ENCODE peak calls at places on chromosomes 2 and 18, in ten cellular contexts. One of them, this sample, is unnamed.

GRCh38 chr2:240591784-240592183 is 5.2 kb downstream of the CAPN10 start:
- DNase-seq in IMR-90: no peak
- DNase-seq in K562: no peak
- DNase-seq in H1: no peak
- DNase-seq in A549: no peak
- DNase-seq in heart left ventricle: peak; percentile 9
- DNase-seq in HepG2: no peak
- DNase-seq in prostate gland: no peak
- DNase-seq in adrenal gland: no peak
- DNase-seq in upper lobe of left lung: no peak
- DNase-seq in this sample: no peak

GRCh38 chr18:48098007-48098406 is 167.5 kb upstream of the SMAD2 start:
- DNase-seq in IMR-90: no peak
- DNase-seq in K562: no peak
- DNase-seq in H1: no peak
- DNase-seq in A549: no peak
- DNase-seq in heart left ventricle: no peak
- DNase-seq in HepG2: no peak
- DNase-seq in prostate gland: no peak
- DNase-seq in adrenal gland: no peak
- DNase-seq in upper lobe of left lung: no peak
- DNase-seq in this sample: no peak

GRCh38 chr18:63158012-63158631 is 161.4 kb downstream of the BCL2 start:
- DNase-seq in IMR-90: no peak
- DNase-seq in K562: no peak
- DNase-seq in H1: no peak
- DNase-seq in A549: no peak
- DNase-seq in heart left ventricle: no peak
- DNase-seq in HepG2: no peak
- DNase-seq in prostate gland: no peak
- DNase-seq in adrenal gland: no peak
- DNase-seq in upper lobe of left lung: no peak
- DNase-seq in this sample: no peak

GRCh38 chr18:79924814-79925655 is 26.4 kb downstream of the SLC66A2 start:
- DNase-seq in IMR-90: no peak
- DNase-seq in K562: no peak
- DNase-seq in H1: no peak
- DNase-seq in A549: no peak
- DNase-seq in heart left ventricle: peak; percentile 49
- DNase-seq in HepG2: no peak
- DNase-seq in prostate gland: no peak
- DNase-seq in adrenal gland: peak; percentile 10
- DNase-seq in upper lobe of left lung: peak; percentile 18
- DNase-seq in this sample: peak; percentile 94

GRCh38 chr2:145067631-145068030 is 547.7 kb upstream of the ZEB2 start:
- DNase-seq in IMR-90: no peak
- DNase-seq in K562: no peak
- DNase-seq in H1: no peak
- DNase-seq in A549: no peak
- DNase-seq in heart left ventricle: no peak
- DNase-seq in HepG2: no peak
- DNase-seq in prostate gland: no peak
- DNase-seq in adrenal gland: no peak
- DNase-seq in upper lobe of left lung: no peak
- DNase-seq in this sample: no peak

GRCh38 chr2:80331025-80331424 is 26.5 kb upstream of the LRRTM1 start:
- DNase-seq in IMR-90: no peak
- DNase-seq in K562: no peak
- DNase-seq in H1: no peak
- DNase-seq in A549: no peak
- DNase-seq in heart left ventricle: no peak
- DNase-seq in HepG2: no peak
- DNase-seq in prostate gland: no peak
- DNase-seq in adrenal gland: no peak
- DNase-seq in upper lobe of left lung: no peak
- DNase-seq in this sample: no peak

GRCh38 chr2:137928547-137929503 is 35.4 kb upstream of the HNMT start:
- DNase-seq in IMR-90: peak; percentile 62
- DNase-seq in K562: no peak
- DNase-seq in H1: no peak
- DNase-seq in A549: no peak
- DNase-seq in heart left ventricle: no peak
- DNase-seq in HepG2: peak; percentile 98
- DNase-seq in prostate gland: no peak
- DNase-seq in adrenal gland: no peak
- DNase-seq in upper lobe of left lung: no peak
- DNase-seq in this sample: no peak

GRCh38 chr18:8706981-8707940 is 1.9 kb downstream of the MTCL1 start:
- DNase-seq in IMR-90: peak; percentile 73
- DNase-seq in K562: no peak
- DNase-seq in H1: no peak
- DNase-seq in A549: no peak
- DNase-seq in heart left ventricle: peak; percentile 33
- DNase-seq in HepG2: no peak
- DNase-seq in prostate gland: peak; percentile 32
- DNase-seq in adrenal gland: no peak
- DNase-seq in upper lobe of left lung: no peak
- DNase-seq in this sample: peak; percentile 64

GRCh38 chr2:10370895-10371294 is 68.2 kb downstream of the HPCAL1 start:
- DNase-seq in IMR-90: no peak
- DNase-seq in K562: no peak
- DNase-seq in H1: no peak
- DNase-seq in A549: no peak
- DNase-seq in heart left ventricle: no peak
- DNase-seq in HepG2: no peak
- DNase-seq in prostate gland: no peak
- DNase-seq in adrenal gland: no peak
- DNase-seq in upper lobe of left lung: no peak
- DNase-seq in this sample: no peak

GRCh38 chr2:129252781-129253460 is 726.5 kb upstream of the RAB6C start:
- DNase-seq in IMR-90: no peak
- DNase-seq in K562: no peak
- DNase-seq in H1: no peak
- DNase-seq in A549: no peak
- DNase-seq in heart left ventricle: no peak
- DNase-seq in HepG2: no peak
- DNase-seq in prostate gland: no peak
- DNase-seq in adrenal gland: no peak
- DNase-seq in upper lobe of left lung: no peak
- DNase-seq in this sample: no peak
- H3K4me1 ChIP-seq in IMR-90: no peaks in the 10 kb centered on the region
- H3K4me1 ChIP-seq in K562: no peaks in the 10 kb centered on the region
- H3K4me1 ChIP-seq in H1: no peaks in the 10 kb centered on the region
- H3K4me1 ChIP-seq in A549: no peaks in the 10 kb centered on the region
- H3K4me1 ChIP-seq in heart left ventricle: no peaks in the 10 kb centered on the region
- H3K4me1 ChIP-seq in HepG2: no peaks in the 10 kb centered on the region
- H3K4me1 ChIP-seq in prostate gland: no peaks in the 10 kb centered on the region
- H3K4me1 ChIP-seq in adrenal gland: no peaks in the 10 kb centered on the region
- H3K4me1 ChIP-seq in upper lobe of left lung: no peaks in the 10 kb centered on the region
- H3K4me1 ChIP-seq in this sample: no peaks in the 10 kb centered on the region

DNA sequence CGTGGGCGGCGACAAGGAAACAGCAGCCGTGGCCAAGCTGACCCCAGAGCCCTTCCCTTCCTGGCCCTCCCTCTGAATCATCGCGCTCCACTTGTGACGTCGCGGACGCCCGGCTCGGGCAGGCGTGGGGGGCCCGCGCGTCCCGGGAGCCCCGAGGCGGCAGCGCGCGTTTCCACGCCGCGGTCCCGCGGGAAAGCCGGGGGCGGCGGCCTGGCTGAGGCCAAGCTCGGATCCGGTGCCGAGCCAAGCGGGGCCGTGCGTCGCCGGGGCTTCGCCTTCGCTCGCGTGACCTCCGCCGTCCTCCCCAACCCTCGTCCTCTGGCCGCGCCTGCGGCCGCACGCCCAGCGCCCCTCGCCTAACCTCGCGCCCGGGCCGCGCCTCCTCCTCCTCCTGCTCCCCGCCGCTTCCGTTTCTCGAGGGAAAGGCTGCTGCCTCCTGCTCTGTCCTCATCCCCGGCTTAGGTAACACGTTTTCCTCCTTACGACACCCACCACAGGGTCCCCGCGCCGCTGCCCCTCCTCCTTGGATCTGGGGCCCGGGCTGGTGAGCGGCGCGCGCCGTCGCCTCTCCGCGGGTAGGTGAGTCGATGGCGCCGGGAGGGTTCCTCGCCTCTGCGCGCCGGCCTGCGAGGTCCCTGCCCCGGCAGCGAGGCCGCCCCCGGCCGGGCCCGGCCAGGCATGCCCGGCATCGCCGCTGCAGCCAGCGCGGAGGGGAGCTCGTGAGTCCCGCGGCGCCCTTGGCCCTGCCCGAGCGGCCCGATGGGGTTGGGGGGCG is at the start of gene INPP1:
- DNase-seq in IMR-90: peak; percentile 65
- DNase-seq in K562: no peak
- DNase-seq in H1: no peak
- DNase-seq in A549: peak; percentile 32
- DNase-seq in heart left ventricle: peak; percentile 85
- DNase-seq in HepG2: no peak
- DNase-seq in prostate gland: peak; percentile 25
- DNase-seq in adrenal gland: peak; percentile 84
- DNase-seq in upper lobe of left lung: peak; percentile 73
- DNase-seq in this sample: peak; percentile 60
- H3K4me3 ChIP-seq in IMR-90: peak within 1 kb of the TSS; percentile 86
- H3K4me3 ChIP-seq in K562: no peak within 1 kb of the TSS
- H3K4me3 ChIP-seq in H1: peak within 1 kb of the TSS; percentile 76
- H3K4me3 ChIP-seq in A549: peak within 1 kb of the TSS; percentile 63
- H3K4me3 ChIP-seq in heart left ventricle: peak within 1 kb of the TSS; percentile 69
- H3K4me3 ChIP-seq in HepG2: peak within 1 kb of the TSS; percentile 71
- H3K4me3 ChIP-seq in prostate gland: peak within 1 kb of the TSS; percentile 66
- H3K4me3 ChIP-seq in adrenal gland: peak within 1 kb of the TSS; percentile 87
- H3K4me3 ChIP-seq in upper lobe of left lung: peak within 1 kb of the TSS; percentile 78
- H3K4me3 ChIP-seq in this sample: peak within 1 kb of the TSS; percentile 70

DNA sequence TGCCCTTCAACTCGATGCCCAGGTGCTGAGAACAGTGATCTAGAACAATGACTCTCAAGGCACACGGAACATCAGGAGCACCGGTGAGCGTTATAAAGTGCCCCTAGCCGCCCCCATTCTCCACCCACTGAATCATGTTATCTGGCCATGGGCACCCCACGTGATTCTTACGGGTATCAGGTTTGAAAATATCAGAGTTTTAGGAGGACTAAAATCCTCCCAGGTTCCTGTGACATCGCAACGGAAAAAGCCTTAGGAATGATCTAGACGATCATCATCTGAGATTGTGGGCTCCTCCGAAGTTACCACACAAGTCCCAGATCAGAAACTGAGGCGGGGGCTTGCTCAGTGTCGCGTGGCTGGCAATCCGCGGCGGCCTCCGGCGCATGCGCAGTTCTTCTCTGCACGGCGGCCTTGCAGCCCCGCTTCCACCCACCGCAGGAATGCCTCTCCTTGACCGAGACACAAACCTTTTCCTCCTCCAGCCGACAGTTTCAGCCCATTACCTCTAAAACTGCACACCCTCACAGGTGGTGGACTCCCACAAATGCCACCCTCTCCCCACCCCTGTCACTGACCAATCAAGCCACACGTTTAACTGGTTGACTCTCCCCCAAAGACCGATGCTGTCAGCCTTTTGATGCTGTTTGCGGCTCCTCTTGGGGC is 5.8 kb upstream of the MRPL33 start:
- DNase-seq in IMR-90: no peak
- DNase-seq in K562: peak; percentile 54
- DNase-seq in H1: no peak
- DNase-seq in A549: no peak
- DNase-seq in heart left ventricle: peak; percentile 62
- DNase-seq in HepG2: no peak
- DNase-seq in prostate gland: peak; percentile 18
- DNase-seq in adrenal gland: peak; percentile 74
- DNase-seq in upper lobe of left lung: peak; percentile 81
- DNase-seq in this sample: peak; percentile 86
- TF ChIP-seq POLR2A in IMR-90: no peak
- TF ChIP-seq POLR2A in K562: peak; percentile 37
- TF ChIP-seq POLR2A in H1: no peak
- TF ChIP-seq POLR2A in A549: no peak
- TF ChIP-seq POLR2A in heart left ventricle: no peak
- TF ChIP-seq POLR2A in HepG2: peak; percentile 17
- TF ChIP-seq POLR2A in prostate gland: no peak
- TF ChIP-seq POLR2A in adrenal gland: peak; percentile 36
- TF ChIP-seq POLR2A in upper lobe of left lung: no peak
- TF ChIP-seq POLR2A in this sample: peak; percentile 68

DNA sequence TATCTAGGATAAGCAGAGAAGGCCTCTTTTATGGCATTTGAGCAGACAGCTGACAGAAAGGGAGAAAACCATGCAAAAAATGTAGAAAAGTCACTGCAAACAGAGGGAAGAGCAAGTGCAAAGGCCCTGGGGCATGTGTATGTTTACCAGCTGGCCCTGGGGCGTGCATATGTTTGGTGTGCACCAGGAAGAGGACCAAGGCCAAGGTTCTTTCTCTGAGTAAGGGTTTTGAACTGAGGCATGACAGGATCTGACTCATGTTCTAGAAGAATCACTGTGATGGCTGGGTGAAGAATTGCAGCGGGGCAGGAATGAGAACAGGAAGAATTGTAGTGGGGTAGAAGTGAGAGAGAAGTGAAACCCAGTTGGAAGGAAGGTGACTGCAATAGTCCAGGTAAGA is 69.6 kb downstream of the STEAP3 start:
- DNase-seq in IMR-90: peak; percentile 16
- DNase-seq in K562: no peak
- DNase-seq in H1: no peak
- DNase-seq in A549: no peak
- DNase-seq in heart left ventricle: no peak
- DNase-seq in HepG2: no peak
- DNase-seq in prostate gland: no peak
- DNase-seq in adrenal gland: peak; percentile 34
- DNase-seq in upper lobe of left lung: no peak
- DNase-seq in this sample: no peak
- H3K4me1 ChIP-seq in IMR-90: no peaks in the 10 kb centered on the region
- H3K4me1 ChIP-seq in K562: no peaks in the 10 kb centered on the region
- H3K4me1 ChIP-seq in H1: peaks cover 2% of the 10 kb centered on the region
- H3K4me1 ChIP-seq in A549: no peaks in the 10 kb centered on the region
- H3K4me1 ChIP-seq in heart left ventricle: no peaks in the 10 kb centered on the region
- H3K4me1 ChIP-seq in HepG2: peaks cover 27% of the 10 kb centered on the region
- H3K4me1 ChIP-seq in prostate gland: peaks cover 8% of the 10 kb centered on the region
- H3K4me1 ChIP-seq in adrenal gland: peaks cover 15% of the 10 kb centered on the region
- H3K4me1 ChIP-seq in upper lobe of left lung: peaks cover 3% of the 10 kb centered on the region
- H3K4me1 ChIP-seq in this sample: peaks cover 13% of the 10 kb centered on the region